ENCODE peak calls at places on chromosome 15, in ten cellular contexts. P is cardiac fibroblast, I is pancreas, F is GM12891, E is EL, O is smooth muscle cell of the brain vasculature, Q is left kidney, Y is ascending aorta, U is T-helper 1 cell, L is SW 1271. A is an unnamed sample.

GRCh38 chr15:67808821-67809220 is 16.5 kb upstream of the SKOR1 start:
- DNase-seq in P (no peak), I (no peak), F (no peak), E (no peak), O (no peak), Q (no peak), Y (no peak), U (no peak), L (no peak), A (no peak)

GRCh38 chr15:49406352-49407118 is 16.5 kb upstream of the FGF7 start:
- DNase-seq in P (no peak), I (no peak), F (no peak), E (no peak), O (no peak), Q (peak), Y (no peak), U (no peak), L (no peak), A (peak)

GRCh38 chr15:40471778-40472130 is 970 bp downstream of the CHST14 start:
- DNase-seq in P (no peak), I (peak), F (no peak), E (peak), O (no peak), Q (peak), Y (no peak), U (no peak), L (no peak), A (no peak)

GRCh38 chr15:84947947-84948830 is 33.5 kb upstream of the PDE8A start:
- DNase-seq in P (peak), I (no peak), F (no peak), E (peak), O (peak), Q (no peak), Y (no peak), U (no peak), L (no peak), A (no peak)

GRCh38 chr15:89121414-89121813 is 33.2 kb downstream of the ABHD2 start:
- DNase-seq in P (no peak), I (peak), F (no peak), E (no peak), O (peak), Q (no peak), Y (no peak), U (no peak), L (no peak), A (peak)

GRCh38 chr15:77569647-77570186 is 63.0 kb downstream of the LINGO1 start:
- DNase-seq in P (peak), I (no peak), F (no peak), E (no peak), O (no peak), Q (peak), Y (no peak), U (no peak), L (no peak), A (peak)

GRCh38 chr15:91942676-91943417 is 89.3 kb downstream of the SLCO3A1 start:
- DNase-seq in P (peak), I (peak), F (no peak), E (peak), O (no peak), Q (peak), Y (peak), U (peak), L (no peak), A (peak)

GRCh38 chr15:34514251-34514760 is 69.1 kb downstream of the GOLGA8B start:
- DNase-seq in P (peak), I (peak), F (peak), E (peak), O (no peak), Q (peak), Y (no peak), U (no peak), L (no peak), A (peak)

GRCh38 chr15:81887913-81888312 is 157.9 kb downstream of the MEX3B start:
- DNase-seq in P (peak), I (no peak), F (no peak), E (peak), O (no peak), Q (no peak), Y (no peak), U (no peak), L (no peak), A (no peak)

GRCh38 chr15:90059208-90059985 is 42.9 kb downstream of the IDH2 start:
- DNase-seq in P (peak), I (no peak), F (peak), E (no peak), O (no peak), Q (peak), Y (peak), U (peak), L (no peak), A (peak)

GRCh38 chr15:65540314-65540713 is 10.1 kb downstream of the HACD3 start:
- DNase-seq in P (no peak), I (no peak), F (no peak), E (no peak), O (no peak), Q (no peak), Y (no peak), U (no peak), L (no peak), A (no peak)

GRCh38 chr15:38049876-38050275 is 115.4 kb downstream of the TMCO5A start:
- DNase-seq in P (no peak), I (no peak), F (no peak), E (no peak), O (no peak), Q (no peak), Y (no peak), U (no peak), L (no peak), A (no peak)

GRCh38 chr15:41634072-41634628 is 26.1 kb upstream of the MGA start:
- DNase-seq in P (no peak), I (no peak), F (no peak), E (no peak), O (no peak), Q (no peak), Y (no peak), U (no peak), L (no peak), A (no peak)

GRCh38 chr15:41487802-41488201 is 5.9 kb upstream of the ITPKA start:
- DNase-seq in P (no peak), I (no peak), F (no peak), E (no peak), O (no peak), Q (no peak), Y (no peak), U (no peak), L (no peak), A (no peak)

GRCh38 chr15:62506217-62506805 is 341.2 kb upstream of the C2CD4B start:
- DNase-seq in P (peak), I (peak), F (no peak), E (peak), O (peak), Q (no peak), Y (no peak), U (no peak), L (no peak), A (peak)

GRCh38 chr15:56045068-56045748 is 51.8 kb upstream of the NEDD4 start:
- DNase-seq in P (no peak), I (no peak), F (no peak), E (peak), O (no peak), Q (no peak), Y (no peak), U (no peak), L (no peak), A (no peak)

GRCh38 chr15:89587955-89588354 is 12.7 kb downstream of the TICRR start:
- DNase-seq in P (peak), I (no peak), F (no peak), E (peak), O (no peak), Q (no peak), Y (no peak), U (no peak), L (peak), A (no peak)

GRCh38 chr15:35738370-35738769 is 192.4 kb upstream of the DPH6 start:
- DNase-seq in P (peak), I (no peak), F (no peak), E (peak), O (no peak), Q (no peak), Y (no peak), U (no peak), L (no peak), A (no peak)

GRCh38 chr15:94987085-94987484 is 755.7 kb downstream of the MCTP2 start:
- DNase-seq in P (no peak), I (no peak), F (no peak), E (no peak), O (no peak), Q (no peak), Y (no peak), U (no peak), L (no peak), A (no peak)

GRCh38 chr15:56248276-56248675 is 4.6 kb upstream of the RFX7 start:
- DNase-seq in P (no peak), I (no peak), F (no peak), E (no peak), O (no peak), Q (peak), Y (no peak), U (no peak), L (no peak), A (peak)